ENCODE peak calls at places on chromosomes 7 and 10, in four cellular contexts. C is A549, U is GM23338, E is GM12878. W is an unnamed sample.

GRCh38 chr7:78702770-78703169 is 750.7 kb downstream of the MAGI2 start:
- DNase-seq in C (no peak), U (no peak), E (no peak), W (no peak)

GRCh38 chr10:86017841-86018734 is 348.5 kb downstream of the GRID1 start:
- DNase-seq in C (no peak), U (no peak), E (peak; percentile 45), W (no peak)

GRCh38 chr10:74923556-74923955 is 97.2 kb downstream of the KAT6B start:
- DNase-seq in C (no peak), U (peak; percentile 32), E (no peak), W (peak; percentile 32)

GRCh38 chr7:39882148-39882784 is 67.8 kb upstream of the CDK13 start:
- DNase-seq in C (no peak), U (no peak), E (no peak), W (no peak)

GRCh38 chr7:138829335-138829734 is 31.3 kb upstream of the ATP6V0A4 start:
- DNase-seq in C (no peak), U (no peak), E (no peak), W (no peak)

GRCh38 chr7:96654630-96655188 is 54.9 kb downstream of the SEM1 start:
- DNase-seq in C (no peak), U (no peak), E (no peak), W (no peak)

GRCh38 chr10:101956105-101956504 is 99.9 kb downstream of the ARMH3 start:
- DNase-seq in C (no peak), U (no peak), E (no peak), W (no peak)

GRCh38 chr7:92421676-92422435 is 25.4 kb upstream of the GATAD1 start:
- DNase-seq in C (no peak), U (no peak), E (no peak), W (no peak)

GRCh38 chr10:63622097-63622496 is 100.9 kb downstream of the REEP3 start:
- DNase-seq in C (no peak), U (no peak), E (no peak), W (no peak)

GRCh38 chr7:106313456-106313891 is 28.7 kb upstream of the NAMPT start:
- DNase-seq in C (no peak), U (no peak), E (no peak), W (no peak)

GRCh38 chr7:136050462-136050847 is 73.3 kb upstream of the MTPN start:
- DNase-seq in C (no peak), U (no peak), E (no peak), W (no peak)

GRCh38 chr10:90642136-90642535 is 215.7 kb downstream of the HTR7 start:
- DNase-seq in C (no peak), U (no peak), E (no peak), W (no peak)

GRCh38 chr10:70661623-70662361 is 10.5 kb upstream of the ADAMTS14 start:
- DNase-seq in C (no peak), U (no peak), E (no peak), W (peak; percentile 66)

GRCh38 chr10:85407093-85407492 is 959.5 kb downstream of the GRID1 start:
- DNase-seq in C (no peak), U (no peak), E (no peak), W (no peak)

GRCh38 chr7:16092711-16093110 is 328.6 kb downstream of the CRPPA start:
- DNase-seq in C (no peak), U (no peak), E (no peak), W (no peak)

GRCh38 chr7:23894891-23895569 is 185.0 kb downstream of the STK31 start:
- DNase-seq in C (no peak), U (no peak), E (no peak), W (no peak)

DNA sequence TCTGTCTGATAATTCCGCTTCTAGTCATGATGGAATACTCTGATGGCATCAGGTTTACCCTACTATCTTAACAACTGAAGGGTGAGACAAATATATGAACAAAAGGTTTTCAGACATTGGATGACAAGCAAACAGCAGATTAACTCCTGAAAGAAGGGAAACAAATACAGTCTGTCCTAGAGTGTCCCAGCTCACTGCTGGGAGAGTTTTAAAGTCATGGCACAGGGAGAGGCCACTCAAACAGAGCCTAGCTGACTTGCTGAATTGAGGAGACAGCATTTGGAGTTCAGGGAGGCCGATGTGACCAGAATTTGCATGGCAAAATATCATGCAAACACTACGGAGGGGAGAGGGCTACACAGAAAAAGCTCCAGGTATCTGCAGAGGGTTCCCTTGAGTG is 73.1 kb downstream of the MDH2 start:
- DNase-seq in C (no peak), U (no peak), E (no peak), W (no peak)
- TF ChIP-seq JUNB in C (no peak), U (no peak), E (no peak), W (no peak)

GRCh38 chr10:12372846-12373245 is 23.5 kb downstream of the CAMK1D start:
- DNase-seq in C (no peak), U (no peak), E (no peak), W (no peak)
- TF ChIP-seq JUNB in C (no peak), U (no peak), E (no peak), W (no peak)

DNA sequence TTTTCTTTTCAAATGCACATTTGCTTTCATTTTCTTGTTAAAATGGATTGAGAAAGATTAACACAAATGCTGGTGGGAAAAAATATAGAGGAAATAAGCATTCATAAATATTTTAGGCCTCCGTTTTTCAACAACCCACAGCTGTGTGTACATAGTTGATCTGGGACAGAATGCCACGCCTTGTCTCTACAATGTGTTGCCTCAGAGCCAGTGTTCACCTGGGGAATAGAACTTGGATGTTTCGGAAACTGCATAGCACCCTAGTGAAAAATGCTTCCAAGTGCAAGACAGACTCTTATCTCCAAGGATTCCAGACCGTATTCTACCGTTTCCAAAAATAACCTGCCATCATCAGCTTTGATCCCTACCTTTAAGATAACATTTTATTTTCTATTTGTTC is 260.9 kb downstream of the SDK1 start:
- DNase-seq in C (no peak), U (no peak), E (no peak), W (no peak)
- TF ChIP-seq JUNB in C (no peak), U (no peak), E (no peak), W (no peak)

GRCh38 chr7:150927954-150928340 is 50.2 kb downstream of the KCNH2 start:
- DNase-seq in C (peak; percentile 38), U (no peak), E (no peak), W (peak; percentile 83)
- TF ChIP-seq JUNB in C (no peak), U (no peak), E (no peak), W (no peak)

GRCh38 chr10:124453965-124454610 is 4.3 kb upstream of the NKX1-2 start:
- DNase-seq in C (no peak), U (peak; percentile 80), E (no peak), W (peak; percentile 58)
- TF ChIP-seq JUNB in C (no peak), U (no peak), E (no peak), W (no peak)

GRCh38 chr10:44990302-44990655 is 10.4 kb upstream of the ZNF22 start:
- DNase-seq in C (no peak), U (peak; percentile 84), E (no peak), W (peak; percentile 30)
- TF ChIP-seq JUNB in C (no peak), U (no peak), E (no peak), W (no peak)

GRCh38 chr7:22726345-22726848 is 603 bp upstream of the IL6 start:
- DNase-seq in C (peak; percentile 76), U (peak; percentile 90), E (no peak), W (peak; percentile 89)
- TF ChIP-seq JUNB in C (no peak), U (no peak), E (no peak), W (no peak)

GRCh38 chr10:123068098-123068853 is 59.5 kb downstream of the ACADSB start:
- DNase-seq in C (no peak), U (no peak), E (no peak), W (no peak)

GRCh38 chr10:123069271-123069670 is 60.5 kb downstream of the ACADSB start:
- DNase-seq in C (no peak), U (no peak), E (no peak), W (no peak)

GRCh38 chr10:123073187-123073586 is 62.6 kb upstream of the HMX3 start:
- DNase-seq in C (no peak), U (no peak), E (no peak), W (no peak)
- TF ChIP-seq JUNB in C (no peak), U (no peak), E (no peak), W (no peak)

GRCh38 chr10:9635691-9636090 is 1382.0 kb upstream of the CELF2 start:
- DNase-seq in C (no peak), U (no peak), E (no peak), W (no peak)

GRCh38 chr10:9634466-9634865 is 1383.2 kb upstream of the CELF2 start:
- DNase-seq in C (no peak), U (no peak), E (no peak), W (no peak)

GRCh38 chr10:9636206-9636605 is 1381.5 kb upstream of the CELF2 start:
- DNase-seq in C (no peak), U (no peak), E (no peak), W (no peak)
- TF ChIP-seq JUNB in C (no peak), U (no peak), E (no peak), W (no peak)